ENCODE peak calls at places on chromosome 16, in six cellular contexts. Z is stimulated activated CD4-positive, alpha-beta T cell treated with anti-CD3 and anti-CD28 coated beads, Interleukin-1b, Interleukin-23, amount 100 ng/mL, for 48 hours; L is substantia nigra; V is immature natural killer cell; B is A172; S is hepatic stellate cell. H is an unnamed sample.

GRCh38 chr16:76705883-76706282 is 428.7 kb downstream of the CNTNAP4 start:
- DNase-seq in V (no peak), B (no peak), Z (no peak), L (no peak), S (no peak), H (no peak)

GRCh38 chr16:57184890-57185445 is 871 bp downstream of the PSME3IP1 start:
- DNase-seq in V (no peak), B (no peak), Z (no peak), S (no peak), L (no peak), H (no peak)

GRCh38 chr16:4570688-4571321 is 14.7 kb downstream of the C16orf96 start:
- DNase-seq in Z (no peak), L (no peak), B (no peak), V (no peak), S (no peak), H (no peak)

GRCh38 chr16:84446596-84447392 is 57.7 kb downstream of the MEAK7 start:
- DNase-seq in Z (no peak), L (no peak), S (no peak), V (no peak), B (no peak), H (peak)

GRCh38 chr16:19548144-19548543 is 7.4 kb upstream of the VPS35L start:
- DNase-seq in Z (no peak), L (no peak), S (no peak), V (no peak), B (no peak), H (no peak)

GRCh38 chr16:86576591-86577313 is 1.6 kb upstream of the FOXL1 start:
- DNase-seq in B (no peak), S (no peak), L (no peak), Z (no peak), V (no peak), H (no peak)

GRCh38 chr16:88389191-88389590 is 6.4 kb downstream of the ZNF469 start:
- DNase-seq in L (no peak), Z (no peak), S (no peak), B (no peak), V (no peak), H (no peak)

GRCh38 chr16:54538241-54538640 is 251.7 kb upstream of the IRX3 start:
- DNase-seq in S (no peak), Z (no peak), L (no peak), B (no peak), V (no peak), H (peak)

GRCh38 chr16:84975522-84975921 is 35.8 kb downstream of the ZDHHC7 start:
- DNase-seq in S (no peak), V (no peak), Z (no peak), B (no peak), L (no peak), H (no peak)

GRCh38 chr16:15404792-15405191 is 9.2 kb downstream of the MPV17L start:
- DNase-seq in V (no peak), S (no peak), Z (no peak), L (no peak), B (peak), H (no peak)

GRCh38 chr16:84813141-84813933 is 6.4 kb upstream of the CRISPLD2 start:
- DNase-seq in S (no peak), B (no peak), L (no peak), V (no peak), Z (no peak), H (no peak)